ENCODE peak calls at places on chromosome 10, in seven cellular contexts. D, A, X, C, O, N and I are unnamed samples.

GRCh38 chr10:24180891-24181290 is 28.0 kb upstream of the KIAA1217 start:
- DNase-seq in A (no peak), D (no peak), N (no peak), X (no peak), C (no peak), O (no peak), I (no peak)

GRCh38 chr10:97140887-97141745 is 44.6 kb downstream of the SLIT1 start:
- DNase-seq in C (no peak), N (no peak), O (no peak), A (no peak), X (no peak), D (no peak), I (no peak)

GRCh38 chr10:88297103-88297502 is 286.0 kb downstream of the RNLS start:
- DNase-seq in N (no peak), X (no peak), D (peak), O (no peak), A (no peak), C (no peak), I (no peak)

GRCh38 chr10:79445708-79446450 is 455 bp upstream of the ZCCHC24 start:
- DNase-seq in A (peak), C (peak), X (peak), D (peak), O (peak), N (peak), I (peak)

GRCh38 chr10:17838080-17838634 is 29.0 kb downstream of the MRC1 start:
- DNase-seq in A (no peak), D (no peak), O (no peak), N (no peak), X (no peak), C (no peak), I (no peak)

GRCh38 chr10:1369197-1369596 is 313.0 kb downstream of the WDR37 start:
- DNase-seq in N (no peak), A (no peak), X (no peak), D (no peak), O (no peak), C (no peak), I (no peak)

GRCh38 chr10:124935946-124936345 is 6.0 kb upstream of the ZRANB1 start:
- DNase-seq in N (no peak), O (no peak), C (no peak), D (peak), X (no peak), A (no peak), I (no peak)

GRCh38 chr10:132850246-132850645 is 64.3 kb upstream of the NKX6-2 start:
- DNase-seq in N (no peak), C (peak), D (no peak), O (no peak), A (no peak), X (peak), I (no peak)

GRCh38 chr10:44385726-44386438 is 985 bp upstream of the CXCL12 start:
- DNase-seq in C (peak), N (no peak), X (peak), D (no peak), A (no peak), O (no peak), I (peak)

GRCh38 chr10:72291019-72291532 is 17.4 kb downstream of the DDIT4 start:
- DNase-seq in X (no peak), D (no peak), N (no peak), A (no peak), O (peak), C (no peak), I (no peak)

GRCh38 chr10:29658984-29659769 is 24.4 kb upstream of the SVIL start:
- DNase-seq in A (no peak), D (peak), X (no peak), C (peak), O (no peak), N (no peak), I (no peak)

GRCh38 chr10:72911758-72912157 is 18.2 kb downstream of the OIT3 start:
- DNase-seq in O (no peak), C (no peak), A (no peak), X (no peak), N (no peak), D (no peak), I (no peak)

GRCh38 chr10:34816067-34817002 is 1.2 kb upstream of the PARD3 start:
- DNase-seq in X (no peak), A (no peak), D (peak), C (no peak), O (no peak), N (no peak), I (no peak)

GRCh38 chr10:91319336-91319735 is 90.8 kb upstream of the HECTD2 start:
- DNase-seq in X (no peak), N (no peak), O (no peak), D (no peak), A (no peak), C (no peak), I (no peak)

GRCh38 chr10:71726673-71727428 is 7.3 kb upstream of the C10orf105 start:
- DNase-seq in O (no peak), A (peak), X (no peak), N (no peak), D (no peak), C (no peak), I (no peak)

GRCh38 chr10:99523251-99523773 is 9.4 kb upstream of the NKX2-3 start:
- DNase-seq in X (no peak), N (no peak), A (no peak), C (no peak), O (no peak), D (no peak), I (no peak)
- TF ChIP-seq POLR2A in X (no peak), N (no peak), A (no peak), C (no peak), O (no peak), D (no peak), I (peak)

GRCh38 chr10:4983615-4984216 is 19.9 kb downstream of the AKR1C2 start:
- DNase-seq in A (no peak), D (no peak), N (no peak), O (no peak), C (no peak), X (no peak), I (peak)
- TF ChIP-seq POLR2A in A (no peak), D (no peak), N (no peak), O (no peak), C (no peak), X (peak), I (peak)

DNA sequence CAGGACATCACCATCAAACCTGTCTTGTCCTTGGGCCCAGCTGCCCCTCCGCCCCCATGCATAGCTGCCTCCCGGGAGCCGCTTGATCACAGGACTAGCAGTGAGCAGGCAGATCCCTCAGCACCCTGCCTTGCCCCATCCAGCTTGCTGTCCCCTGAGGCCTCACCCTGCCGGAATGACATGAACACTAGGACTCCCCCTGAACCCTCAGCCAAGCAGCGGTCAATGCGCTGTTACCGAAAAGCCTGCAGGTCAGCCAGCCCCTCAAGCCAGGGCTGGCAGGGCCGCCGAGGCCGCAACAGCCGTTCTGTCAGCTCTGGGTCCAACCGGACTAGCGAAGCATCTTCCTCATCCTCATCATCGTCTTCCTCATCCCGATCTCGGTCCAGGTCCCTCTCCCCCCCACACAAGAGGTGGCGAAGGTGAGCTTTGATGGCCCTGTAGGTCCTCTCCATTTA is 5.2 kb upstream of the NOLC1 start:
- DNase-seq in X (no peak), D (no peak), O (no peak), A (no peak), N (no peak), C (no peak), I (no peak)
- TF ChIP-seq POLR2A in X (no peak), D (no peak), O (no peak), A (no peak), N (no peak), C (no peak), I (no peak)

GRCh38 chr10:95297402-95297801 is 6.6 kb upstream of the PDLIM1 start:
- DNase-seq in N (no peak), X (no peak), C (no peak), A (no peak), O (no peak), D (no peak), I (no peak)
- TF ChIP-seq POLR2A in N (no peak), X (no peak), C (no peak), A (no peak), O (no peak), D (no peak), I (no peak)